ENCODE peak calls at places on chromosomes 4 and X, in ten cellular contexts. V is GM23248; R is left ventricle myocardium inferior; N is CD8-positive, alpha-beta T cell; U is heart right ventricle; A is stomach; D is colonic mucosa; Q is right lobe of liver; X is HepG2; H is HCT116. Z is an unnamed sample. For H3K4me1, the result is how much of the 10 kb centered on the place peaks cover.

GRCh38 chrX:20522420-20522819 is 255.7 kb upstream of the RPS6KA3 start:
- DNase-seq in V (no peak), R (no peak), N (no peak), U (no peak), A (no peak), D (no peak), Q (no peak), X (no peak), H (no peak), Z (no peak)

GRCh38 chrX:19107035-19107434 is 15.2 kb downstream of the ADGRG2 start:
- DNase-seq in V (no peak), R (no peak), N (no peak), U (no peak), A (no peak), D (no peak), Q (no peak), X (no peak), H (no peak), Z (no peak)

GRCh38 chr4:74793757-74794340 is 474 bp downstream of the BTC start:
- DNase-seq in V (peak), R (no peak), N (no peak), U (peak), A (peak), D (peak), Q (peak), X (peak), H (no peak), Z (peak)

GRCh38 chrX:149145845-149146285 is 359.2 kb downstream of the IDS start:
- DNase-seq in V (peak), R (no peak), N (no peak), U (no peak), A (no peak), D (no peak), Q (no peak), X (no peak), H (no peak), Z (no peak)

GRCh38 chr4:169060396-169061081 is 50.5 kb upstream of the CBR4 start:
- DNase-seq in V (peak), R (no peak), N (no peak), U (no peak), A (no peak), D (peak), Q (peak), X (no peak), H (no peak), Z (no peak)

GRCh38 chrX:70172964-70173363 is 4.3 kb upstream of the DGAT2L6 start:
- DNase-seq in V (no peak), R (no peak), N (no peak), U (no peak), A (no peak), D (no peak), Q (no peak), X (no peak), H (no peak), Z (no peak)

GRCh38 chr4:86961605-86962295 is 26.9 kb downstream of the AFF1 start:
- DNase-seq in V (peak), R (no peak), N (no peak), U (no peak), A (no peak), D (no peak), Q (no peak), X (no peak), H (no peak), Z (no peak)

GRCh38 chr4:144699565-144699964 is 53.6 kb downstream of the HHIP start:
- DNase-seq in V (peak), R (no peak), N (no peak), U (no peak), A (no peak), D (no peak), Q (no peak), X (no peak), H (no peak), Z (no peak)

GRCh38 chr4:159175165-159175988 is 72.5 kb downstream of the RAPGEF2 start:
- DNase-seq in V (peak), R (peak), N (peak), U (peak), A (peak), D (peak), Q (peak), X (peak), H (peak), Z (peak)

GRCh38 chrX:106898462-106898861 is 4.7 kb downstream of the RIPPLY1 start:
- DNase-seq in V (peak), R (no peak), N (no peak), U (no peak), A (no peak), D (no peak), Q (no peak), X (peak), H (no peak), Z (no peak)

GRCh38 chr4:21366840-21367239 is 581.7 kb downstream of the KCNIP4 start:
- DNase-seq in V (no peak), R (no peak), N (no peak), U (no peak), A (no peak), D (no peak), Q (no peak), X (no peak), H (no peak), Z (no peak)

GRCh38 chrX:19334945-19335626 is 8.6 kb upstream of the PDHA1 start:
- DNase-seq in V (no peak), R (no peak), N (no peak), U (no peak), A (no peak), D (no peak), Q (no peak), X (peak), H (peak), Z (no peak)

GRCh38 chrX:154712781-154713391 is 38.0 kb downstream of the GAB3 start:
- DNase-seq in V (peak), R (no peak), N (peak), U (no peak), A (no peak), D (no peak), Q (no peak), X (no peak), H (no peak), Z (no peak)

DNA sequence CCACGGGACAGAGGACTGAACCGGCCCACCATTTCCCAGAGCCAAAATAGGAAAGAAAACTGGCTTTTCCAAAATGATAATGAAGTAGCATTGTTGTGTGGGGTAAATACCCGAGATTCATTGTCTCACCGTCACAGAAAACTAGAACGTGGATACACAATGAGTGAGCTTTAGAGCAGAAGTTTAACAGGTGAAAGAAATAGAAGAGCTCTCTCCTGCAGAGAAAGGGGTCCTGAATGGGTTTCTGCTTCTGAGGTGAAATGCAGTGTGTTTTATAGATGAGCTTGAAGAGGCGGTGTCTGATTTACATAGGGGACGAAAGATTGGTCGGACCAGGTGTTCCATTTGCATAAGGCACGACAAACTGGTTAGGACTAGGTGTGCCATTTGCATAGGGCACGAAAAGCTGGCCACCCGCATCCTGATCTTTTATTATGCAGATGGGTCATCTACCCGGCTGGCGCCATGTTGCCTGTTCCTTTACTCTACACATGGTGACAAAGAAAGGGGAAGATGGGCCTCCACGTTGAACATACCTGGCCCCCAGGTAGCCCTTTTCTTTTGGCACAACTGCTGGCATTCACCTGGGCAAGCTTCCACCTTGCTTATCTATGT is 118.1 kb downstream of the ATXN3L start:
- DNase-seq in V (no peak), R (no peak), N (no peak), U (no peak), A (peak), D (no peak), Q (no peak), X (no peak), H (no peak), Z (no peak)
- H3K4me1 ChIP-seq in V (under half), R (under half), N (under half), U (under half), A (under half), D (under half), Q (under half), X (under half), H (under half), Z (under half)

GRCh38 chr4:151692443-151692782 is 68.4 kb downstream of the GATB start:
- DNase-seq in V (no peak), R (no peak), N (no peak), U (no peak), A (peak), D (no peak), Q (no peak), X (no peak), H (no peak), Z (no peak)

GRCh38 chr4:151691639-151692442 is 69.0 kb downstream of the GATB start:
- DNase-seq in V (no peak), R (peak), N (no peak), U (no peak), A (peak), D (no peak), Q (no peak), X (no peak), H (no peak), Z (no peak)

GRCh38 chr4:151692821-151693504 is 67.8 kb downstream of the GATB start:
- DNase-seq in V (no peak), R (no peak), N (no peak), U (no peak), A (no peak), D (no peak), Q (no peak), X (no peak), H (no peak), Z (no peak)

GRCh38 chr4:151698213-151698612 is 62.6 kb downstream of the GATB start:
- DNase-seq in V (no peak), R (no peak), N (no peak), U (no peak), A (no peak), D (no peak), Q (no peak), X (no peak), H (no peak), Z (no peak)

DNA sequence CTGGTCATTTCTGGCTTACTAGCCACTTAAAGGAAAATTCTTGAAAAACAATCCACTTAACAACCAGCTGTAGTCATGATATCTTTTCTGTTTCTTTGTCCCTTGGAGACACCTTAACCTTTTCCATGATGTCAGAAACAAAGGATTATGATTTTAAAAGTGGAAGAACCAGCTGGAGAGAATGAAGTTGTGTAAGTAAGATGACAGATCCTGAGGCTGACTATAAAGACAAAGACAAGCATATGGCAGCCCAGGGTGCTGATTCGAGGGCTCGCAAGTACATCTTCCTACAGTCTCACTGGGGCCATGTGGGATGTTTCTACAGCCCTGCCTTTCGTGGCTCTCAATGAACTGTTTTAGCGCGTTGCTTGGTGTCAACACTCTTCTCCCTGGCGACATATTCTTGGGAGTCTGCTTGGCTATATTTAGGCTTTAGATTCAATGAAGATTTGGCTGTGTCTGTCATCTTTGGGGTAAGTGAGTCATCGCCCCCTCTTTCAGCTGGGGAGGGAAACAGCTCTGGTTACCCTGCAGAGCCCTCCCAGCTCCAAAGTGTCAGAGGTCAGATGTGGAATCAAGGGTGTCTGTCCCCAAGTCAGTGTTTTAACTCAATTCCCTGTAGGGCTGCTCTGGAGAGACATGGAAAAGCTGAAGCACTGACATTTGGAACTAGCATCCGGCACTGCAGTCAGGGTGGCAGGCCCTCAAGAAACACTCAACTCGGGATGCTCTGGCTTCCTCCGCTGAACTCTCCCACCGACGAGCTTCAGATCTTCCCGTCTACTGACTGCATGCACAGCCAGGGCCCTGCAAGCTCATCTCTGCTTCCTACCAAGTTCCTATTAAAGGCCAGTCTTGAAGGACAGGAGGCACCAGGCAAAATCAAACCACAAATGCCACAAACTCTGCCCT is 65.7 kb downstream of the GATB start:
- DNase-seq in V (no peak), R (no peak), N (no peak), U (no peak), A (no peak), D (no peak), Q (no peak), X (no peak), H (no peak), Z (no peak)
- H3K4me1 ChIP-seq in V (under half), R (half or more), N (under half), U (under half), A (under half), D (under half), Q (under half), X (under half), H (under half), Z (under half)

GRCh38 chrX:83509246-83509801 is 1.2 kb downstream of the POU3F4 start:
- DNase-seq in V (no peak), R (no peak), N (no peak), U (no peak), A (no peak), D (no peak), Q (no peak), X (no peak), H (no peak), Z (no peak)

GRCh38 chrX:83510466-83511181 is 2.5 kb downstream of the POU3F4 start:
- DNase-seq in V (no peak), R (no peak), N (no peak), U (no peak), A (no peak), D (no peak), Q (no peak), X (no peak), H (no peak), Z (no peak)

GRCh38 chrX:83511208-83511607 is 3.1 kb downstream of the POU3F4 start:
- DNase-seq in V (no peak), R (no peak), N (no peak), U (no peak), A (no peak), D (no peak), Q (no peak), X (no peak), H (no peak), Z (no peak)

GRCh38 chrX:83508526-83509245 is 596 bp downstream of the POU3F4 start:
- DNase-seq in V (no peak), R (no peak), N (no peak), U (no peak), A (no peak), D (no peak), Q (no peak), X (no peak), H (no peak), Z (no peak)

GRCh38 chrX:83512111-83512510 is 4.0 kb downstream of the POU3F4 start:
- DNase-seq in V (no peak), R (no peak), N (no peak), U (no peak), A (no peak), D (no peak), Q (no peak), X (no peak), H (no peak), Z (no peak)
- H3K4me1 ChIP-seq in V (under half), R (under half), N (under half), U (under half), A (under half), D (under half), Q (under half), X (under half), H (under half), Z (under half)

GRCh38 chr4:173217075-173217474 is 48.5 kb downstream of the GALNT7 start:
- DNase-seq in V (no peak), R (no peak), N (no peak), U (no peak), A (no peak), D (no peak), Q (no peak), X (no peak), H (no peak), Z (no peak)

GRCh38 chr4:173214661-173215060 is 46.0 kb downstream of the GALNT7 start:
- DNase-seq in V (no peak), R (no peak), N (no peak), U (no peak), A (peak), D (no peak), Q (no peak), X (no peak), H (no peak), Z (no peak)

GRCh38 chr4:173218411-173219125 is 50.0 kb downstream of the GALNT7 start:
- DNase-seq in V (peak), R (no peak), N (no peak), U (no peak), A (no peak), D (no peak), Q (no peak), X (no peak), H (peak), Z (no peak)

GRCh38 chr4:173214231-173214630 is 45.6 kb downstream of the GALNT7 start:
- DNase-seq in V (no peak), R (no peak), N (no peak), U (no peak), A (no peak), D (no peak), Q (no peak), X (no peak), H (no peak), Z (no peak)

GRCh38 chr4:173217727-173218126 is 49.1 kb downstream of the GALNT7 start:
- DNase-seq in V (peak), R (no peak), N (no peak), U (no peak), A (no peak), D (no peak), Q (no peak), X (no peak), H (no peak), Z (no peak)
- H3K4me1 ChIP-seq in V (under half), R (under half), N (under half), U (under half), A (under half), D (under half), Q (under half), X (under half), H (half or more), Z (under half)

GRCh38 chr4:102562995-102563394 is 61.8 kb downstream of the NFKB1 start:
- DNase-seq in V (peak), R (no peak), N (no peak), U (no peak), A (no peak), D (no peak), Q (no peak), X (no peak), H (no peak), Z (no peak)
- H3K4me1 ChIP-seq in V (under half), R (half or more), N (half or more), U (under half), A (under half), D (under half), Q (under half), X (under half), H (under half), Z (under half)

GRCh38 chr4:78567502-78568075 is 16.0 kb downstream of the ANXA3 start:
- DNase-seq in V (no peak), R (no peak), N (no peak), U (no peak), A (no peak), D (no peak), Q (no peak), X (peak), H (no peak), Z (no peak)

GRCh38 chr4:78565971-78566372 is 14.4 kb downstream of the ANXA3 start:
- DNase-seq in V (peak), R (no peak), N (no peak), U (no peak), A (no peak), D (no peak), Q (no peak), X (peak), H (peak), Z (no peak)

GRCh38 chr4:78569291-78569821 is 17.8 kb downstream of the ANXA3 start:
- DNase-seq in V (peak), R (no peak), N (no peak), U (no peak), A (no peak), D (no peak), Q (no peak), X (peak), H (peak), Z (no peak)

GRCh38 chr4:78568640-78569261 is 17.2 kb downstream of the ANXA3 start:
- DNase-seq in V (peak), R (no peak), N (no peak), U (no peak), A (no peak), D (no peak), Q (no peak), X (peak), H (no peak), Z (no peak)

DNA sequence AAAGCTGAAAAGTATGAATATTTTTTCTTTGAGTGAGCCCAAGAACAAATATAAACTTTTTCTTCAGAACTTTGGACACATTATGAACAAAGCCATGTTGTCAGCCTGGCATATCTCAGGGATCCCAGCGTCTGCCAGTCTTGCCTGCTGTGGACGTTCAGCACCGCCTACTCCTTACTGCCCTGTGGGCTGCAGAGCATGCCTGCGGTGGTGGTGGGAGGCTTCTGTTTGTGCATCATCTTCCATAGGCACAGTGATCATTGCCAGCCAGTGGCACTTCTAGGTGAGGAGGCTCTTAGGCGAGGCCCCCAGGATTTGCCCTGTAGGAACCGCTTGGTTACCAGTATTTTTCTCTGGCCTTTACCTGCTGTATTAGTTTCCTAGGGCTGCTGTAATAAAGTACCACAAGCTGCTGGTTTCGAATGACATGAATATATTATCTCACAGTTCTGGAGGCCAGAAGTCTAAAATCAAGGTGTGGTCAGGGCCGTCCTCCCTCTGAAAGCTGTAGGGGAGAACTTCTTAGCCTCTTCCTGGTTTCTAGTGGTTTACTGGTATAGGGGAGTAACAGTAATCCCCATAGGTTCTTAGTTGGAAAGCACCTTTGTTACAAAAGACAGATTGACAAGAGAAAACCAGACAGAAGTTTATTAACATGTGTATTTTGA is 15.4 kb downstream of the ANXA3 start:
- DNase-seq in V (peak), R (no peak), N (no peak), U (no peak), A (no peak), D (no peak), Q (no peak), X (no peak), H (no peak), Z (no peak)
- H3K4me1 ChIP-seq in V (half or more), R (half or more), N (under half), U (under half), A (under half), D (under half), Q (under half), X (under half), H (half or more), Z (under half)

GRCh38 chrX:8811611-8812010 is 10.4 kb upstream of the FAM9A start:
- DNase-seq in V (no peak), R (no peak), N (no peak), U (no peak), A (no peak), D (no peak), Q (no peak), X (no peak), H (no peak), Z (no peak)

GRCh38 chrX:8805974-8806373 is 4.8 kb upstream of the FAM9A start:
- DNase-seq in V (no peak), R (no peak), N (no peak), U (no peak), A (no peak), D (no peak), Q (no peak), X (no peak), H (no peak), Z (no peak)

GRCh38 chrX:8813036-8813435 is 11.9 kb upstream of the FAM9A start:
- DNase-seq in V (no peak), R (no peak), N (no peak), U (no peak), A (no peak), D (no peak), Q (no peak), X (no peak), H (no peak), Z (no peak)

GRCh38 chrX:8803326-8803725 is 2.1 kb upstream of the FAM9A start:
- DNase-seq in V (no peak), R (no peak), N (no peak), U (no peak), A (no peak), D (no peak), Q (no peak), X (no peak), H (no peak), Z (no peak)

GRCh38 chrX:8808661-8809060 is 7.5 kb upstream of the FAM9A start:
- DNase-seq in V (no peak), R (no peak), N (no peak), U (no peak), A (no peak), D (no peak), Q (no peak), X (no peak), H (no peak), Z (no peak)
- H3K4me1 ChIP-seq in V (under half), R (under half), N (under half), U (under half), A (under half), D (under half), Q (under half), X (under half), H (under half), Z (under half)